ENCODE peak calls at places on chromosomes 11 and 22, in four cellular contexts. One of them, this sample, is unnamed.
A peak's percentile ranks its signal among the peaks of the same experiment; 100 is the strongest.

GRCh38 chr11:65355776-65356393 is 1.3 kb downstream of the TIGD3 start:
- DNase-seq in GM06990: no peak
- DNase-seq in psoas muscle: peak; percentile 52
- DNase-seq in Calu3: no peak
- DNase-seq in this sample: no peak

GRCh38 chr11:66068923-66069714 is 953 bp upstream of the PACS1 start:
- DNase-seq in psoas muscle: peak; percentile 59
- DNase-seq in GM06990: peak; percentile 45
- DNase-seq in Calu3: peak; percentile 32
- DNase-seq in this sample: no peak

GRCh38 chr11:36367806-36368680 is 72.0 kb downstream of the PRR5L start:
- DNase-seq in Calu3: no peak
- DNase-seq in psoas muscle: no peak
- DNase-seq in GM06990: no peak
- DNase-seq in this sample: no peak

GRCh38 chr11:102495161-102496042 is 35.1 kb downstream of the MMP7 start:
- DNase-seq in GM06990: peak; percentile 56
- DNase-seq in psoas muscle: no peak
- DNase-seq in Calu3: peak; percentile 54
- DNase-seq in this sample: peak; percentile 67

GRCh38 chr11:12122083-12122482 is 11.7 kb downstream of the MICAL2 start:
- DNase-seq in Calu3: peak; percentile 31
- DNase-seq in GM06990: no peak
- DNase-seq in psoas muscle: no peak
- DNase-seq in this sample: no peak

GRCh38 chr11:17590463-17590862 is 43.4 kb downstream of the OTOG start:
- DNase-seq in psoas muscle: no peak
- DNase-seq in Calu3: no peak
- DNase-seq in GM06990: no peak
- DNase-seq in this sample: no peak

GRCh38 chr11:129992161-129992944 is 10.3 kb downstream of the PRDM10 start:
- DNase-seq in GM06990: no peak
- DNase-seq in Calu3: peak; percentile 61
- DNase-seq in psoas muscle: no peak
- DNase-seq in this sample: no peak

GRCh38 chr11:69427906-69428880 is 53.3 kb upstream of the LINC01488 start:
- DNase-seq in GM06990: no peak
- DNase-seq in psoas muscle: no peak
- DNase-seq in Calu3: no peak
- DNase-seq in this sample: no peak

GRCh38 chr11:76315182-76315853 is 65.6 kb downstream of the THAP12 start:
- DNase-seq in psoas muscle: no peak
- DNase-seq in GM06990: no peak
- DNase-seq in Calu3: no peak
- DNase-seq in this sample: no peak

GRCh38 chr11:47843354-47844060 is 4.6 kb downstream of the NUP160 start:
- DNase-seq in GM06990: no peak
- DNase-seq in Calu3: no peak
- DNase-seq in psoas muscle: no peak
- DNase-seq in this sample: no peak

GRCh38 chr22:48824673-48825651 is 1002.7 kb downstream of the BRD1 start:
- DNase-seq in GM06990: no peak
- DNase-seq in psoas muscle: no peak
- DNase-seq in Calu3: no peak
- DNase-seq in this sample: no peak

GRCh38 chr22:29275819-29276565 is 7.9 kb downstream of the EWSR1 start:
- DNase-seq in psoas muscle: no peak
- DNase-seq in Calu3: no peak
- DNase-seq in GM06990: no peak
- DNase-seq in this sample: no peak

GRCh38 chr11:43419460-43419859 is 60.7 kb downstream of the TTC17 start:
- DNase-seq in GM06990: peak; percentile 13
- DNase-seq in psoas muscle: no peak
- DNase-seq in Calu3: peak; percentile 34
- DNase-seq in this sample: no peak

GRCh38 chr11:116179346-116179850 is 593.4 kb downstream of the BUD13 start:
- DNase-seq in GM06990: no peak
- DNase-seq in Calu3: no peak
- DNase-seq in psoas muscle: no peak
- DNase-seq in this sample: no peak

GRCh38 chr11:102005306-102005705 is 41.9 kb upstream of the CFAP300 start:
- DNase-seq in psoas muscle: no peak
- DNase-seq in GM06990: no peak
- DNase-seq in Calu3: no peak
- DNase-seq in this sample: no peak

GRCh38 chr11:64809781-64810241 is 540 bp downstream of the MEN1 start:
- DNase-seq in Calu3: peak; percentile 16
- DNase-seq in GM06990: no peak
- DNase-seq in psoas muscle: no peak
- DNase-seq in this sample: no peak

DNA sequence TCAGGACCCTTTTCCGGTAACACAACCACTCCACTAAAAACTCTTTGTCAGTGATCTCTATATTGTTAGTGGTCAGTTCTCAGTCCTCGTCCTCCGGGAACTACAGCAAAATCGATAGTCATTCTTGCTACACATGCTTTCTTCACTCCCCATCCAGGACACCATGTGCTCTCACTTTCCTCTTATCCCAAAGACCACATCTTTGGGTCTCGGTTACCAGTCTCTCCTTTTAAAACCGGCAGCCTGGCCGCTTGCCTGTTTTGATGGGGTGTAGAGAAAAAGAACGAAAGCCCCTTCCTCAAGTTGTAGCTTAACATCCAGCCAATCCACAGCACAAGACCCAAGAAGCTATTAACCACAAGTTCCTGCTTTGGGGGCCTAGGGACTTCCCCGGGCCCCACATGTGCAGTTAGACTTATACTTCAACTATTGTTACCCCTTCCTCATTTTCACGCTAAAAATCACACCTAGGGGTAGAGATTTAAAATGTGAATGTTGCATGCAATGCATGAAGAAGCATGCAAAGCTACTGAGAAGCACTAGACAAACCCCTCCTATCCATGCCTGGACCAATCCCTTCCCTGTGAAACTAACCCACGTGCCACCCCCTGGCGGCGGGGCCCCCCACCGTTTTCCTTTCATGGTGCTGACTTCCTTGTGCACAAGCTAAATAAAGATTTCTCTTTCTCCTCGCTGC is 1.5 kb upstream of the TOLLIP start:
- DNase-seq in psoas muscle: no peak
- DNase-seq in GM06990: peak; percentile 66
- DNase-seq in Calu3: peak; percentile 62
- DNase-seq in this sample: no peak
- TF ChIP-seq CTCF in psoas muscle: no peak
- TF ChIP-seq CTCF in GM06990: no peak
- TF ChIP-seq CTCF in Calu3: peak; percentile 24
- TF ChIP-seq CTCF in this sample: no peak

DNA sequence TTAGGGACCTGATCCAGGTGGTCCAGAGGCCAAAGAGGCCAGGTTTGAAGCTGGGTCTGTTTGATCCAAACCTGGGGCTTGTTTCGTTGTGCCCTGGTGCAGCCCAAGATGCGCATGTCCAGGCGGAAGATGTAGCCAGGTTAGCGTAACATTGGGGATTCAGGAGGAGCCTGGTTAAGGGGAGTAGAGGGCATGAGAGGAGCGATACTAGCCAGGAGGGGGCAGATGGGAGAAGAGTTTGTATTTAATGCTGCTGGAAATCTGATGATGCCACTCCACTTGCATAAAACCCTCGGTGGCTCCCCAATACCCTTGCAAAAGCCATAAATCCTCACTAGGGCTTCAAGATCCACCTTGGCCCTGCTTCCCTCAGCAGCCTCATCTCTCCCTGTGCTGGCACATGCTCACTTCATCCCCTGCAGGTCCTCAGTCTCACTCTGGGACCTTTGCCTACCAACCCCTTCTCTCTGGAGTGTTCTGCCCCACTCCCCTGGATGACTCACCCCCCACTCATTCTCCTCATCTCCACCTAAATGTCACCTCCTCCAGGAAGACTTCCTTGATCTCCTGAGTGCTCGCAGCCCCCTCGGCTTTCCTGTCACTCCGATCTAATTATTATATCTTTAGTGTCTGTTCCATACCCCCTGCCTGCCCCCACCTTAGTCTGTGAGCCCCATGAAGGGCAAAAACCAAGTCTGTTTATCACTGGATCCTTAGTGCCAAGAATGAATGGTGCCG is 95.9 kb downstream of the MIAT start:
- DNase-seq in psoas muscle: no peak
- DNase-seq in GM06990: no peak
- DNase-seq in Calu3: no peak
- DNase-seq in this sample: no peak
- TF ChIP-seq CTCF in psoas muscle: no peak
- TF ChIP-seq CTCF in GM06990: peak; percentile 4
- TF ChIP-seq CTCF in Calu3: no peak
- TF ChIP-seq CTCF in this sample: no peak

GRCh38 chr11:9095421-9095820 is 4.0 kb upstream of the SCUBE2 start:
- DNase-seq in Calu3: no peak
- DNase-seq in GM06990: no peak
- DNase-seq in psoas muscle: no peak
- DNase-seq in this sample: no peak

GRCh38 chr11:9091044-9091936 is at the start of gene SCUBE2:
- DNase-seq in GM06990: no peak
- DNase-seq in psoas muscle: no peak
- DNase-seq in Calu3: no peak
- DNase-seq in this sample: no peak

GRCh38 chr11:9092085-9092484 is 686 bp upstream of the SCUBE2 start:
- DNase-seq in psoas muscle: no peak
- DNase-seq in GM06990: no peak
- DNase-seq in Calu3: no peak
- DNase-seq in this sample: no peak

GRCh38 chr11:9094420-9094819 is 3.0 kb upstream of the SCUBE2 start:
- DNase-seq in Calu3: no peak
- DNase-seq in psoas muscle: no peak
- DNase-seq in GM06990: no peak
- DNase-seq in this sample: no peak

DNA sequence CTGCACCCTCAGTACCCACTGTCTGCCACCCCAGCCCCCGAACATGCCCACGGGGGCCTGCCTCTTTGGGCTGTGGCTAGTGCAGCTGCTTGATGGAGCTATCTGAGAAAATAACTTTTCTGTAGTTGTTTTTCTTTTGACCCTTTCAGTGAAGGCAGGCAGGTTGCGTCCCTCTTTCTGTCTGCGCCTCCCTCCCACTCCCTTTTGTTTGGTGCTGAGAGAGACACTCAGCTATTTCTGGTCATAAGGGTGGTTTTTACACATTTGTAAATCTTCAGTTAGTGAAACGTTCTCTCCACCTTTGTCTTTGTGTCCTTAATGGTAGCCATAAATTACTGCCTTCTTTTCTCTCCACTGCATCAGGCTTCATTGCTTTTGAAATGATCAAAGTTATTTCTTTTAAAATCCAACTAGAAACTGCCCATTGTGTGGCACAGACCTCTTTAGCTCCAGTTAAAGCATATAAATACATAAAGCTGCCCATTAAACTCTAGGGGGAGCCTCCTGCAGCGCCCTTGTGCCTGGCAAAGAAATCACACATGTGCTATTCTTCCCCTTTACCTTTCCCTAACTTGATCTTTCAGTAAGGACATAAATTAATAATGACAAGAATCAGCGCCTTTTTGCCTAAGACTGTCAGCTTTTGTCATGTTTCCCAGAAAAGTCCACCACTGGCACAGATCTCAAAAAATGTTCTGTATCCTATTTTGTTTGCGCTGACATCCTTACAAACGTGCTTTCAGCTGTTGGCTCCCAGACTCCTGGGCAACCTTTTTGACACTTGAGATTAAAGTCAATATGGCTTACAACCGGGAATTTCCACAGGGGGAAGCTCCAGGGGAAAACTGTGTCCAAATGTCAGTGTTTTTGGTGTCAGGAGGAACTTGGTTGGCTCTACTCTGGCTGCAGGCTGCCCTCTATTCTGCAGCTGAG is 1.7 kb upstream of the SCUBE2 start:
- DNase-seq in psoas muscle: no peak
- DNase-seq in Calu3: no peak
- DNase-seq in GM06990: no peak
- DNase-seq in this sample: no peak
- TF ChIP-seq CTCF in psoas muscle: no peak
- TF ChIP-seq CTCF in Calu3: peak; percentile 20
- TF ChIP-seq CTCF in GM06990: peak; percentile 36
- TF ChIP-seq CTCF in this sample: peak; percentile 24

GRCh38 chr11:82523141-82523540 is 210.5 kb downstream of the FAM181B start:
- DNase-seq in Calu3: no peak
- DNase-seq in psoas muscle: no peak
- DNase-seq in GM06990: no peak
- DNase-seq in this sample: no peak
- TF ChIP-seq CTCF in Calu3: no peak
- TF ChIP-seq CTCF in psoas muscle: no peak
- TF ChIP-seq CTCF in GM06990: no peak
- TF ChIP-seq CTCF in this sample: no peak

GRCh38 chr11:11078344-11078743 is 220.5 kb upstream of the ZBED5 start:
- DNase-seq in Calu3: no peak
- DNase-seq in psoas muscle: no peak
- DNase-seq in GM06990: no peak
- DNase-seq in this sample: no peak
- TF ChIP-seq CTCF in Calu3: no peak
- TF ChIP-seq CTCF in psoas muscle: no peak
- TF ChIP-seq CTCF in GM06990: no peak
- TF ChIP-seq CTCF in this sample: no peak

DNA sequence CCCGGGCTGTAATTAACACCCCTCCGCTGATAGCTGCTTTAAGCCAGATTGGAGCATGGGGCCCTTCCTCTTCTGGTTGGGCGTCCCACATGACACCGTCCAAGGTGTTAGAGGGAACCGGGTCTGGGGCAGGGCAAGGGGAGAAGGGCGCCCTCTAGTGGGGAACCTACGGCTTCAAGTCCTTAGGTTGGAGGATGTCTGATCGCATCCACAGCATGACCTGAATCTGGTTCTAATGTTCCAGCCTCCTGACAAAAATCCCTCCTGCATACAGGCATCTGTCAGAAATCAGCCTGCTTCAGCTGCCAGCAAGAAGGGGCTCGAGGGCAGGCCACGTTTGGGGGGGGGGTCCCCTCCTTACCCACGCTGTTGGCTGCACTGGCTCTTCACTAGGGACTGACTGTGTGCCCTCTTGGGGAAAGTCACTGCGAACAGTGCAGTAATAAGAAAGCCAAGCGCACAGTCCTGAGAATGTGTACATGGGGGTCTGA is 94.2 kb upstream of the TBCEL start:
- DNase-seq in GM06990: peak; percentile 40
- DNase-seq in psoas muscle: no peak
- DNase-seq in Calu3: peak; percentile 40
- DNase-seq in this sample: no peak
- TF ChIP-seq CTCF in GM06990: peak; percentile 85
- TF ChIP-seq CTCF in psoas muscle: peak; percentile 34
- TF ChIP-seq CTCF in Calu3: no peak
- TF ChIP-seq CTCF in this sample: peak; percentile 52

This sample was measured in AG04449.